ENCODE peak calls at places on chromosomes 5 and 9, in four cellular contexts. B is activated naive CD4-positive, alpha-beta T cell treated with anti-CD3 and anti-CD28 coated beads, Interleukin-2, amount 50 U/mL, for 72 hours; X is left ventricle myocardium inferior; O is cerebellum. Y is an unnamed sample.

GRCh38 chr5:172733974-172734346 is 37.0 kb downstream of the DUSP1 start:
- DNase-seq in B (no peak), O (no peak), X (no peak), Y (no peak)

GRCh38 chr9:137218754-137219271 is 3.2 kb downstream of the RNF208 start:
- DNase-seq in B (no peak), X (no peak), O (no peak), Y (no peak)

GRCh38 chr5:1466631-1467265 is 21.5 kb upstream of the SLC6A3 start:
- DNase-seq in X (no peak), O (no peak), B (peak), Y (peak)

GRCh38 chr9:73531658-73532057 is 380.0 kb downstream of the ANXA1 start:
- DNase-seq in O (no peak), B (no peak), X (no peak), Y (no peak)

GRCh38 chr9:119736478-119737454 is 367.5 kb upstream of the BRINP1 start:
- DNase-seq in O (no peak), X (no peak), B (no peak), Y (no peak)

GRCh38 chr9:108645520-108645919 is 210.3 kb downstream of the ACTL7B start:
- DNase-seq in X (no peak), B (no peak), O (no peak), Y (no peak)

GRCh38 chr5:132677191-132677590 is 3.4 kb downstream of the IL4 start:
- DNase-seq in O (no peak), X (no peak), B (peak), Y (no peak)

GRCh38 chr5:3595102-3595961 is at the start of gene IRX1:
- DNase-seq in O (peak), B (no peak), X (no peak), Y (no peak)

GRCh38 chr9:135662758-135663450 is at the start of gene LCN9:
- DNase-seq in X (no peak), B (no peak), O (no peak), Y (no peak)

GRCh38 chr5:143063175-143063970 is 293.2 kb downstream of the ARHGAP26 start:
- DNase-seq in X (peak), O (no peak), B (no peak), Y (peak)

Y was measured in sigmoid colon.